ENCODE peak calls at places on chromosomes 16 and 17, in ten cellular contexts. One of them, this sample, is unnamed. For H3K36me3, the result is how much of the 10 kb centered on the place peaks cover.

GRCh38 chr17:67335245-67335835 is 31.0 kb downstream of the PSMD12 start:
- DNase-seq in Peyer's patch: no peak
- DNase-seq in lower lobe of right lung: no peak
- DNase-seq in adrenal gland: no peak
- DNase-seq in stomach: no peak
- DNase-seq in transverse colon: no peak
- DNase-seq in fibroblast of lung: peak
- DNase-seq in cardiac muscle cell: no peak
- DNase-seq in psoas muscle: no peak
- DNase-seq in ovary: no peak
- DNase-seq in this sample: no peak

GRCh38 chr16:25045696-25046381 is 30.7 kb upstream of the ARHGAP17 start:
- DNase-seq in Peyer's patch: no peak
- DNase-seq in lower lobe of right lung: no peak
- DNase-seq in adrenal gland: no peak
- DNase-seq in stomach: no peak
- DNase-seq in transverse colon: no peak
- DNase-seq in fibroblast of lung: peak
- DNase-seq in cardiac muscle cell: peak
- DNase-seq in psoas muscle: no peak
- DNase-seq in ovary: no peak
- DNase-seq in this sample: peak

GRCh38 chr17:50565559-50566350 is 5.2 kb downstream of the CACNA1G start:
- DNase-seq in Peyer's patch: no peak
- DNase-seq in lower lobe of right lung: no peak
- DNase-seq in adrenal gland: no peak
- DNase-seq in stomach: no peak
- DNase-seq in transverse colon: no peak
- DNase-seq in fibroblast of lung: no peak
- DNase-seq in cardiac muscle cell: peak
- DNase-seq in psoas muscle: no peak
- DNase-seq in ovary: peak
- DNase-seq in this sample: no peak

GRCh38 chr16:67150833-67151396 is at the start of gene B3GNT9:
- DNase-seq in Peyer's patch: peak
- DNase-seq in lower lobe of right lung: peak
- DNase-seq in adrenal gland: peak
- DNase-seq in stomach: peak
- DNase-seq in transverse colon: peak
- DNase-seq in fibroblast of lung: peak
- DNase-seq in cardiac muscle cell: peak
- DNase-seq in psoas muscle: peak
- DNase-seq in ovary: peak
- DNase-seq in this sample: no peak

GRCh38 chr17:2179615-2180295 is 123.8 kb downstream of the SMG6 start:
- DNase-seq in Peyer's patch: peak
- DNase-seq in lower lobe of right lung: no peak
- DNase-seq in adrenal gland: peak
- DNase-seq in stomach: peak
- DNase-seq in transverse colon: peak
- DNase-seq in fibroblast of lung: peak
- DNase-seq in cardiac muscle cell: peak
- DNase-seq in psoas muscle: peak
- DNase-seq in ovary: peak
- DNase-seq in this sample: peak

GRCh38 chr17:33725675-33726271 is 432.7 kb upstream of the ASIC2 start:
- DNase-seq in Peyer's patch: peak
- DNase-seq in lower lobe of right lung: peak
- DNase-seq in adrenal gland: peak
- DNase-seq in stomach: peak
- DNase-seq in transverse colon: peak
- DNase-seq in fibroblast of lung: peak
- DNase-seq in cardiac muscle cell: peak
- DNase-seq in psoas muscle: no peak
- DNase-seq in ovary: no peak
- DNase-seq in this sample: no peak

GRCh38 chr17:42618442-42619150 is 9.1 kb downstream of the TUBG1 start:
- DNase-seq in Peyer's patch: peak
- DNase-seq in lower lobe of right lung: peak
- DNase-seq in adrenal gland: peak
- DNase-seq in stomach: peak
- DNase-seq in transverse colon: peak
- DNase-seq in fibroblast of lung: peak
- DNase-seq in cardiac muscle cell: no peak
- DNase-seq in psoas muscle: peak
- DNase-seq in ovary: peak
- DNase-seq in this sample: no peak

GRCh38 chr17:44256671-44257070 is 11.3 kb downstream of the SLC4A1 start:
- DNase-seq in Peyer's patch: no peak
- DNase-seq in lower lobe of right lung: no peak
- DNase-seq in adrenal gland: no peak
- DNase-seq in stomach: no peak
- DNase-seq in transverse colon: no peak
- DNase-seq in fibroblast of lung: no peak
- DNase-seq in cardiac muscle cell: no peak
- DNase-seq in psoas muscle: no peak
- DNase-seq in ovary: no peak
- DNase-seq in this sample: no peak

GRCh38 chr16:60991886-60992285 is 1044.4 kb downstream of the CDH8 start:
- DNase-seq in Peyer's patch: no peak
- DNase-seq in lower lobe of right lung: no peak
- DNase-seq in adrenal gland: no peak
- DNase-seq in stomach: no peak
- DNase-seq in transverse colon: no peak
- DNase-seq in fibroblast of lung: no peak
- DNase-seq in cardiac muscle cell: no peak
- DNase-seq in psoas muscle: no peak
- DNase-seq in ovary: no peak
- DNase-seq in this sample: no peak

GRCh38 chr17:17751489-17751995 is 70.3 kb downstream of the RAI1 start:
- DNase-seq in Peyer's patch: no peak
- DNase-seq in lower lobe of right lung: no peak
- DNase-seq in adrenal gland: no peak
- DNase-seq in stomach: no peak
- DNase-seq in transverse colon: no peak
- DNase-seq in fibroblast of lung: no peak
- DNase-seq in cardiac muscle cell: no peak
- DNase-seq in psoas muscle: no peak
- DNase-seq in ovary: no peak
- DNase-seq in this sample: no peak

GRCh38 chr16:14427371-14427948 is 202.6 kb downstream of the PARN start:
- DNase-seq in Peyer's patch: no peak
- DNase-seq in lower lobe of right lung: no peak
- DNase-seq in adrenal gland: no peak
- DNase-seq in stomach: no peak
- DNase-seq in transverse colon: no peak
- DNase-seq in fibroblast of lung: peak
- DNase-seq in cardiac muscle cell: no peak
- DNase-seq in psoas muscle: no peak
- DNase-seq in ovary: no peak
- DNase-seq in this sample: no peak

GRCh38 chr17:49361129-49361901 is 735 bp downstream of the ZNF652 start:
- DNase-seq in Peyer's patch: peak
- DNase-seq in lower lobe of right lung: peak
- DNase-seq in adrenal gland: peak
- DNase-seq in stomach: peak
- DNase-seq in transverse colon: peak
- DNase-seq in fibroblast of lung: peak
- DNase-seq in cardiac muscle cell: peak
- DNase-seq in psoas muscle: peak
- DNase-seq in ovary: peak
- DNase-seq in this sample: no peak

GRCh38 chr16:68035227-68035626 is 12.1 kb downstream of the DUS2 start:
- DNase-seq in Peyer's patch: no peak
- DNase-seq in lower lobe of right lung: no peak
- DNase-seq in adrenal gland: no peak
- DNase-seq in stomach: no peak
- DNase-seq in transverse colon: no peak
- DNase-seq in fibroblast of lung: no peak
- DNase-seq in cardiac muscle cell: no peak
- DNase-seq in psoas muscle: no peak
- DNase-seq in ovary: no peak
- DNase-seq in this sample: no peak

GRCh38 chr16:85413713-85414663 is 199.1 kb upstream of the GSE1 start:
- DNase-seq in Peyer's patch: peak
- DNase-seq in lower lobe of right lung: peak
- DNase-seq in adrenal gland: peak
- DNase-seq in stomach: no peak
- DNase-seq in transverse colon: no peak
- DNase-seq in fibroblast of lung: no peak
- DNase-seq in cardiac muscle cell: no peak
- DNase-seq in psoas muscle: no peak
- DNase-seq in ovary: peak
- DNase-seq in this sample: no peak

DNA sequence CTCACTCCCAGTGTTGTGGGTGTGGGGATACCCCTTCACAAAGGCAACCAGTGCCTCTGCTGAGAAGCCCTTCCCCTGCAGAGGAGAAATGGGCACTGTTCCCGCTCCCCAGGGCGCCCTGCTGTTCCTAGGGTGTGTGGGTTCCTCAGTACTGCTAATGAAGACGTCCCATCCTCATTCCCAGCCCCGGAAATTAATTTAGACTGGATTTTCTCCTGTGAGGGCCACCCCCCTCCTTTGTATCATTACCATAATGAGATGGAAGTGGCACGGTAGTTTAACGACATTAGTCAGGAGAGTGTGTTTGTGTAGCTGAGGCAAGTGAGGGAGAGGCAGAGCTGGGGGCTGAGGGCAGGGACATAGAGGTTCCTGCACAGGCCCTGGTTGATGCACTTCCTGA is 53.2 kb downstream of the PIPOX start:
- DNase-seq in Peyer's patch: no peak
- DNase-seq in lower lobe of right lung: no peak
- DNase-seq in adrenal gland: no peak
- DNase-seq in stomach: no peak
- DNase-seq in transverse colon: no peak
- DNase-seq in fibroblast of lung: no peak
- DNase-seq in cardiac muscle cell: no peak
- DNase-seq in psoas muscle: no peak
- DNase-seq in ovary: no peak
- DNase-seq in this sample: no peak
- H3K36me3 ChIP-seq in Peyer's patch: half or more
- H3K36me3 ChIP-seq in lower lobe of right lung: half or more
- H3K36me3 ChIP-seq in adrenal gland: half or more
- H3K36me3 ChIP-seq in stomach: half or more
- H3K36me3 ChIP-seq in transverse colon: under half
- H3K36me3 ChIP-seq in fibroblast of lung: under half
- H3K36me3 ChIP-seq in cardiac muscle cell: half or more
- H3K36me3 ChIP-seq in psoas muscle: half or more
- H3K36me3 ChIP-seq in ovary: under half
- H3K36me3 ChIP-seq in this sample: half or more

GRCh38 chr16:2027024-2028010 is 615 bp downstream of the NHERF2 start:
- DNase-seq in Peyer's patch: no peak
- DNase-seq in lower lobe of right lung: no peak
- DNase-seq in adrenal gland: no peak
- DNase-seq in stomach: no peak
- DNase-seq in transverse colon: no peak
- DNase-seq in fibroblast of lung: peak
- DNase-seq in cardiac muscle cell: peak
- DNase-seq in psoas muscle: no peak
- DNase-seq in ovary: no peak
- DNase-seq in this sample: no peak
- TF ChIP-seq CTCF in Peyer's patch: no peak
- TF ChIP-seq CTCF in lower lobe of right lung: no peak
- TF ChIP-seq CTCF in adrenal gland: no peak
- TF ChIP-seq CTCF in stomach: no peak
- TF ChIP-seq CTCF in transverse colon: no peak
- TF ChIP-seq CTCF in fibroblast of lung: no peak
- TF ChIP-seq CTCF in cardiac muscle cell: no peak
- TF ChIP-seq CTCF in psoas muscle: no peak
- TF ChIP-seq CTCF in ovary: no peak
- TF ChIP-seq CTCF in this sample: peak

DNA sequence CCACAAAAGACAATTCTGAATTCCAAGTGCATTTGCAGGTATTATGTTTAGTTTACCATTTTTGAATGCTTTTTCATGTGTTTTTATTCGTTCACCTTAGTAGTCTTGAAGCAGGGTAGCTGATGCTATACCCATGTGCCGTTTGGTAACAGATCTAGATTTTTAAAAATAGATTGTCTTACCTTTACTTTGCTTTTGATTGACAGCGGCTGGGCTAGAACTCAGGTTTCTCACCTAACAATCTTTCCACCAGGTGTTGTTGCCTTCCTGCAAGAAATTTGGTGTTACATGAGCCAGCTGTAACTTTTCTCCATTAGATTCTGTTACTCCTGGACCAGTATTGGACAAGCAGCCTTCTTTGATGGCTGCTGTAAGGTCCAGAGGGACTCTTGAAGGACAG is 1.5 kb upstream of the FTSJ3 start:
- DNase-seq in Peyer's patch: no peak
- DNase-seq in lower lobe of right lung: no peak
- DNase-seq in adrenal gland: no peak
- DNase-seq in stomach: no peak
- DNase-seq in transverse colon: no peak
- DNase-seq in fibroblast of lung: no peak
- DNase-seq in cardiac muscle cell: no peak
- DNase-seq in psoas muscle: no peak
- DNase-seq in ovary: no peak
- DNase-seq in this sample: no peak
- H3K4me3 ChIP-seq in Peyer's patch: peak
- H3K4me3 ChIP-seq in lower lobe of right lung: no peak
- H3K4me3 ChIP-seq in adrenal gland: no peak
- H3K4me3 ChIP-seq in stomach: no peak
- H3K4me3 ChIP-seq in transverse colon: no peak
- H3K4me3 ChIP-seq in fibroblast of lung: peak
- H3K4me3 ChIP-seq in cardiac muscle cell: no peak
- H3K4me3 ChIP-seq in psoas muscle: peak
- H3K4me3 ChIP-seq in ovary: no peak
- H3K4me3 ChIP-seq in this sample: no peak

GRCh38 chr16:50331570-50331969 is 37.2 kb downstream of the BRD7 start:
- DNase-seq in Peyer's patch: no peak
- DNase-seq in lower lobe of right lung: no peak
- DNase-seq in adrenal gland: no peak
- DNase-seq in stomach: no peak
- DNase-seq in transverse colon: no peak
- DNase-seq in fibroblast of lung: no peak
- DNase-seq in cardiac muscle cell: no peak
- DNase-seq in psoas muscle: no peak
- DNase-seq in ovary: no peak
- DNase-seq in this sample: no peak

GRCh38 chr16:50336884-50337283 is 31.9 kb downstream of the BRD7 start:
- DNase-seq in Peyer's patch: no peak
- DNase-seq in lower lobe of right lung: no peak
- DNase-seq in adrenal gland: no peak
- DNase-seq in stomach: no peak
- DNase-seq in transverse colon: no peak
- DNase-seq in fibroblast of lung: no peak
- DNase-seq in cardiac muscle cell: no peak
- DNase-seq in psoas muscle: no peak
- DNase-seq in ovary: no peak
- DNase-seq in this sample: no peak

GRCh38 chr16:50335198-50335958 is 33.4 kb downstream of the BRD7 start:
- DNase-seq in Peyer's patch: no peak
- DNase-seq in lower lobe of right lung: no peak
- DNase-seq in adrenal gland: no peak
- DNase-seq in stomach: no peak
- DNase-seq in transverse colon: no peak
- DNase-seq in fibroblast of lung: no peak
- DNase-seq in cardiac muscle cell: no peak
- DNase-seq in psoas muscle: no peak
- DNase-seq in ovary: no peak
- DNase-seq in this sample: no peak

GRCh38 chr16:50332599-50332998 is 36.2 kb downstream of the BRD7 start:
- DNase-seq in Peyer's patch: no peak
- DNase-seq in lower lobe of right lung: no peak
- DNase-seq in adrenal gland: no peak
- DNase-seq in stomach: no peak
- DNase-seq in transverse colon: no peak
- DNase-seq in fibroblast of lung: no peak
- DNase-seq in cardiac muscle cell: no peak
- DNase-seq in psoas muscle: no peak
- DNase-seq in ovary: no peak
- DNase-seq in this sample: no peak

GRCh38 chr16:50334106-50334975 is 34.4 kb downstream of the BRD7 start:
- DNase-seq in Peyer's patch: no peak
- DNase-seq in lower lobe of right lung: no peak
- DNase-seq in adrenal gland: no peak
- DNase-seq in stomach: no peak
- DNase-seq in transverse colon: no peak
- DNase-seq in fibroblast of lung: no peak
- DNase-seq in cardiac muscle cell: no peak
- DNase-seq in psoas muscle: no peak
- DNase-seq in ovary: no peak
- DNase-seq in this sample: no peak
- H3K36me3 ChIP-seq in Peyer's patch: under half
- H3K36me3 ChIP-seq in lower lobe of right lung: under half
- H3K36me3 ChIP-seq in adrenal gland: under half
- H3K36me3 ChIP-seq in stomach: under half
- H3K36me3 ChIP-seq in transverse colon: under half
- H3K36me3 ChIP-seq in fibroblast of lung: under half
- H3K36me3 ChIP-seq in cardiac muscle cell: under half
- H3K36me3 ChIP-seq in psoas muscle: half or more
- H3K36me3 ChIP-seq in ovary: under half
- H3K36me3 ChIP-seq in this sample: under half

This sample was measured in BJ.